ENCODE peak calls at places on chromosomes 3 and 15, in five cellular contexts. L is HCT116, D is GM23338, Z is SK-N-SH, S is PC-3. B is an unnamed sample.

GRCh38 chr3:69784854-69785523 is 45.7 kb downstream of the MITF start:
- DNase-seq in L (no peak), D (no peak), Z (peak; percentile 11), S (no peak), B (no peak)

GRCh38 chr3:115931581-115931980 is 308.3 kb downstream of the GAP43 start:
- DNase-seq in L (no peak), D (no peak), Z (no peak), S (peak; percentile 15), B (no peak)

GRCh38 chr15:87829651-87830050 is 426.9 kb downstream of the NTRK3 start:
- DNase-seq in L (no peak), D (no peak), Z (no peak), S (no peak), B (no peak)

GRCh38 chr3:146067048-146067447 is 93.9 kb downstream of the PLOD2 start:
- DNase-seq in L (no peak), D (no peak), Z (no peak), S (peak; percentile 91), B (no peak)

GRCh38 chr15:68609618-68610017 is 30.8 kb downstream of the CORO2B start:
- DNase-seq in L (no peak), D (no peak), Z (no peak), S (no peak), B (no peak)

GRCh38 chr3:165523801-165524200 is 313.4 kb downstream of the BCHE start:
- DNase-seq in L (no peak), D (no peak), Z (no peak), S (peak; percentile 37), B (no peak)

GRCh38 chr15:87777054-87777498 is 479.5 kb downstream of the NTRK3 start:
- DNase-seq in L (no peak), D (no peak), Z (no peak), S (peak; percentile 41), B (no peak)

GRCh38 chr3:149772861-149773260 is 19.5 kb downstream of the ANKUB1 start:
- DNase-seq in L (no peak), D (peak; percentile 60), Z (no peak), S (no peak), B (no peak)

GRCh38 chr15:55834331-55834730 is 91.4 kb upstream of the PRTG start:
- DNase-seq in L (no peak), D (no peak), Z (no peak), S (no peak), B (no peak)

GRCh38 chr3:53140575-53141467 is 10.6 kb upstream of the RFT1 start:
- DNase-seq in L (no peak), D (no peak), Z (no peak), S (peak; percentile 57), B (no peak)

GRCh38 chr3:46692566-46692983 is 904 bp downstream of the ALS2CL start:
- DNase-seq in L (peak; percentile 73), D (peak; percentile 41), Z (no peak), S (peak; percentile 91), B (peak; percentile 22)

GRCh38 chr3:128280466-128281455 is 127.5 kb downstream of the EEFSEC start:
- DNase-seq in L (no peak), D (peak; percentile 88), Z (no peak), S (no peak), B (peak; percentile 68)
- TF ChIP-seq EZH2phosphoT487 in L (no peak), D (no peak), Z (no peak), S (no peak), B (no peak)

GRCh38 chr15:74172751-74173544 is 562 bp upstream of the ISLR start:
- DNase-seq in L (no peak), D (peak; percentile 43), Z (peak; percentile 61), S (no peak), B (peak; percentile 43)

GRCh38 chr15:74174966-74175270 is 1.4 kb downstream of the ISLR start:
- DNase-seq in L (no peak), D (no peak), Z (peak; percentile 30), S (no peak), B (no peak)

GRCh38 chr15:74175271-74176191 is 2.0 kb downstream of the ISLR start:
- DNase-seq in L (no peak), D (no peak), Z (peak; percentile 30), S (no peak), B (no peak)

GRCh38 chr15:74173545-74174215 is at the start of gene ISLR:
- DNase-seq in L (no peak), D (peak; percentile 28), Z (peak; percentile 59), S (no peak), B (no peak)

GRCh38 chr15:74174216-74174965 is 881 bp downstream of the ISLR start:
- DNase-seq in L (no peak), D (no peak), Z (peak; percentile 63), S (no peak), B (no peak)
- H3K4me3 ChIP-seq in L (no peak overlapping the region), D (no peak overlapping the region), Z (no peak overlapping the region), S (no peak overlapping the region), B (no peak overlapping the region)

GRCh38 chr3:180690061-180690460 is 10.8 kb upstream of the CCDC39 start:
- DNase-seq in L (no peak), D (peak; percentile 37), Z (no peak), S (peak; percentile 17), B (no peak)
- TF ChIP-seq CTCF in L (peak; percentile 24), D (peak; percentile 63), Z (peak; percentile 33), S (peak; percentile 55), B (peak; percentile 57)

GRCh38 chr15:26197719-26198118 is 334.6 kb upstream of the ATP10A start:
- DNase-seq in L (no peak), D (no peak), Z (no peak), S (no peak), B (peak; percentile 78)
- TF ChIP-seq EZH2phosphoT487 in L (no peak), D (no peak), Z (no peak), S (no peak), B (no peak)

DNA sequence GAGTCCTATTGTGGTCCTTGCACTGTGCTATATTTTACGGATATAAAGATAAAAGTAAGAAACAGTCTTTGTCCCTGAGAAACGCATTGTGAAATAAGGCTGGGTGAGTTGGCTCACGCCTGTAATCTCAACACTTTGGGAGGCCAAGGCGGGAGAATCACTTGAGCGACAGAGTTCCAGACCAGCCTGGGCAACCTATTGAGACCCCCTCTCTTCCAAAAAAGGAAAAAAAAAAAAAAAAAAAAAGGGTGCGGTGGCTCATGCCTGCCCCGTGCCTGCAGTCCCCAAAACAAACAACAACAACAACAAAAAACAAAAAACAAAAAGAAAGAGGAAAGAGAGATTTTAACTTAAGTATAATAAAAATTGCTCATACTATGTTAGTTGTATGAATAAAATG is 555 bp upstream of the FNDC3B start:
- DNase-seq in L (no peak), D (peak; percentile 28), Z (no peak), S (no peak), B (peak; percentile 21)
- H3K4me3 ChIP-seq in L (peak overlapping the region; percentile 74), D (peak overlapping the region; percentile 61), Z (peak overlapping the region; percentile 94), S (peak overlapping the region; percentile 95), B (peak overlapping the region; percentile 83)

GRCh38 chr3:64329037-64329436 is 103.8 kb upstream of the PRICKLE2 start:
- DNase-seq in L (no peak), D (peak; percentile 57), Z (no peak), S (no peak), B (no peak)
- TF ChIP-seq CTCF in L (no peak), D (peak; percentile 41), Z (peak; percentile 13), S (no peak), B (peak; percentile 20)

GRCh38 chr3:87997298-87997697 is 61.5 kb downstream of the CGGBP1 start:
- DNase-seq in L (no peak), D (no peak), Z (no peak), S (peak; percentile 20), B (no peak)
- TF ChIP-seq EZH2phosphoT487 in L (no peak), D (no peak), Z (no peak), S (no peak), B (no peak)

DNA sequence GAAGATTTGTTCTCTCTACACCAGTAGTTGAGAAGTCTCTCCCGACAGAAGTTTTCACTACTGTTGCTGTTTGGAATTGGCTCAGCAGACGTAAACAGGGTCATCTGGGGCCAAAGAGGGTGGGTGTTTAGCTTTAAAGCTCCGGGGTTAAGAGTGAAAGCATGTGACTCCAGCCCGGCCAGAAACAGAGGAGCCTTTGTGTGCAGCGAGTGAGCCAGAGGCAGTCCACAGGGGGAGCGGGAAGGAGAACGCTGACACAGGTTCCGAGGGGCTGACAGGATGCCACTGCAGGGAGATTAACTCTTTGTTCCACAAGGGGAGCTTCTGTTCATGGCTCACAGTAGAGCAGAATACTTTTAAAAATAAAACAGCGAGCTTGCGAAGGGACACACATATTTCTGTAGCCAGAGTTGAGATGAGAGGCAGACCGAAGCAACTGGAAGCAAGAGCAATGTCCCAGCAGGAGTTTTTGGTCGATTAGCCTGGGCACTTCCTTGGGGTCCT is 26.9 kb downstream of the BMF start:
- DNase-seq in L (no peak), D (peak; percentile 83), Z (peak; percentile 72), S (peak; percentile 51), B (peak; percentile 94)
- H3K4me3 ChIP-seq in L (peak overlapping the region; percentile 10), D (peak overlapping the region; percentile 30), Z (no peak overlapping the region), S (peak overlapping the region; percentile 49), B (peak overlapping the region; percentile 22)

GRCh38 chr15:43517354-43518072 is at the start of gene MAP1A:
- DNase-seq in L (no peak), D (peak; percentile 58), Z (peak; percentile 89), S (no peak), B (peak; percentile 74)
- TF ChIP-seq CTCF in L (no peak), D (no peak), Z (peak; percentile 15), S (no peak), B (no peak)

GRCh38 chr3:107117922-107118576 is 259.2 kb upstream of the CCDC54 start:
- DNase-seq in L (peak; percentile 59), D (peak; percentile 86), Z (peak; percentile 70), S (peak; percentile 78), B (peak; percentile 75)
- TF ChIP-seq EZH2phosphoT487 in L (no peak), D (no peak), Z (no peak), S (no peak), B (no peak)

B was measured in neural progenitor cell.